ENCODE peak calls at places on chromosome 17, in six cellular contexts. J is AG10803; F is NCI-H524; C is mucosa of gallbladder; U is fibroblast of pulmonary artery; L is effector CD4-positive, alpha-beta T cell. R is an unnamed sample.

GRCh38 chr17:83145358-83145738 is 65.9 kb downstream of the METRNL start:
- DNase-seq in C (no peak), F (no peak), J (no peak), U (no peak), L (no peak), R (no peak)

GRCh38 chr17:37642706-37643105 is 540 bp downstream of the DDX52 start:
- DNase-seq in U (peak; percentile 45), L (no peak), C (no peak), J (peak; percentile 40), F (no peak), R (no peak)

GRCh38 chr17:59561042-59561441 is 4.4 kb upstream of the DHX40 start:
- DNase-seq in L (no peak), C (no peak), U (peak; percentile 30), J (peak; percentile 8), F (peak; percentile 23), R (no peak)

GRCh38 chr17:6011241-6011640 is 58.9 kb upstream of the WSCD1 start:
- DNase-seq in F (no peak), U (no peak), C (no peak), J (no peak), L (no peak), R (no peak)

GRCh38 chr17:78532922-78533640 is 44.1 kb downstream of the DNAH17 start:
- DNase-seq in F (no peak), J (peak; percentile 50), L (no peak), C (no peak), U (peak; percentile 59), R (no peak)

GRCh38 chr17:10058924-10059683 is 139.3 kb downstream of the GAS7 start:
- DNase-seq in C (no peak), F (no peak), L (no peak), U (no peak), J (no peak), R (no peak)

GRCh38 chr17:78105551-78105950 is 23.0 kb downstream of the TMC6 start:
- DNase-seq in F (no peak), C (no peak), L (no peak), U (no peak), J (no peak), R (no peak)

GRCh38 chr17:79255926-79256325 is 181.3 kb downstream of the ENGASE start:
- DNase-seq in L (no peak), C (no peak), U (no peak), F (no peak), J (no peak), R (no peak)

GRCh38 chr17:51103451-51103850 is 17.2 kb downstream of the SPAG9 start:
- DNase-seq in C (no peak), U (no peak), F (no peak), L (no peak), J (no peak), R (no peak)

GRCh38 chr17:80270836-80271235 is 10.2 kb downstream of the RNF213 start:
- DNase-seq in C (no peak), L (peak; percentile 26), F (no peak), J (no peak), U (peak; percentile 30), R (peak; percentile 40)

R was measured in naive thymus-derived CD8-positive, alpha-beta T cell.